ENCODE peak calls at places on chromosome 6, in seven cellular contexts. D, K, N, I, U, G and P are unnamed samples.

GRCh38 chr6:137471951-137472350 is 22.2 kb downstream of the OLIG3 start:
- DNase-seq in D (no peak), K (no peak), N (no peak), I (no peak), U (no peak), G (no peak), P (no peak)

GRCh38 chr6:33668914-33669313 is 42.6 kb downstream of the UQCC2 start:
- DNase-seq in D (peak), K (peak), N (no peak), I (peak), U (no peak), G (no peak), P (no peak)

GRCh38 chr6:153032255-153032882 is 29.9 kb upstream of the MTRF1L start:
- DNase-seq in D (no peak), K (no peak), N (peak), I (no peak), U (peak), G (no peak), P (no peak)

GRCh38 chr6:31186052-31186734 is 15.7 kb upstream of the POU5F1 start:
- DNase-seq in D (no peak), K (no peak), N (peak), I (peak), U (no peak), G (no peak), P (no peak)

GRCh38 chr6:44092312-44092884 is 34.9 kb downstream of the MRPL14 start:
- DNase-seq in D (no peak), K (no peak), N (no peak), I (no peak), U (no peak), G (no peak), P (no peak)

GRCh38 chr6:558089-558488 is 98.8 kb downstream of the HUS1B start:
- DNase-seq in D (no peak), K (no peak), N (peak), I (no peak), U (no peak), G (no peak), P (no peak)

GRCh38 chr6:41937881-41938574 is 3.6 kb downstream of the CCND3 start:
- DNase-seq in D (peak), K (peak), N (peak), I (no peak), U (no peak), G (no peak), P (no peak)

GRCh38 chr6:170090561-170090960 is 200.3 kb downstream of the DLL1 start:
- DNase-seq in D (no peak), K (peak), N (no peak), I (no peak), U (no peak), G (no peak), P (no peak)

GRCh38 chr6:126033696-126034095 is 47.4 kb downstream of the TRMT11 start:
- DNase-seq in D (no peak), K (no peak), N (peak), I (no peak), U (no peak), G (peak), P (peak)

GRCh38 chr6:5905431-5906339 is 101.0 kb downstream of the NRN1 start:
- DNase-seq in D (peak), K (no peak), N (peak), I (peak), U (no peak), G (no peak), P (no peak)

GRCh38 chr6:129671442-129672344 is 38.3 kb downstream of the ARHGAP18 start:
- DNase-seq in D (peak), K (no peak), N (peak), I (peak), U (no peak), G (no peak), P (no peak)

GRCh38 chr6:129280719-129281118 is 397.8 kb downstream of the LAMA2 start:
- DNase-seq in D (no peak), K (peak), N (peak), I (no peak), U (no peak), G (no peak), P (no peak)

GRCh38 chr6:170459451-170459850 is 93.7 kb downstream of the PSMB1 start:
- DNase-seq in D (no peak), K (no peak), N (peak), I (peak), U (no peak), G (no peak), P (no peak)

GRCh38 chr6:86943819-86944407 is 6.6 kb downstream of the HTR1E start:
- DNase-seq in D (no peak), K (no peak), N (no peak), I (no peak), U (no peak), G (no peak), P (no peak)

GRCh38 chr6:73665686-73666319 is 12.0 kb upstream of the SLC17A5 start:
- DNase-seq in D (no peak), K (no peak), N (peak), I (no peak), U (no peak), G (no peak), P (no peak)

GRCh38 chr6:97978855-97979271 is 695.8 kb upstream of the MMS22L start:
- DNase-seq in D (no peak), K (peak), N (no peak), I (no peak), U (peak), G (peak), P (no peak)

GRCh38 chr6:128882560-128882959 is 378 bp upstream of the LAMA2 start:
- DNase-seq in D (no peak), K (no peak), N (peak), I (no peak), U (no peak), G (no peak), P (no peak)

GRCh38 chr6:142387997-142388815 is 86.4 kb downstream of the ADGRG6 start:
- DNase-seq in D (no peak), K (no peak), N (peak), I (no peak), U (no peak), G (no peak), P (no peak)

GRCh38 chr6:11432713-11433450 is 104.7 kb upstream of the TMEM170B start:
- DNase-seq in D (no peak), K (no peak), N (peak), I (no peak), U (no peak), G (no peak), P (no peak)

GRCh38 chr6:122153530-122153929 is 245.9 kb upstream of the HSF2 start:
- DNase-seq in D (no peak), K (no peak), N (no peak), I (no peak), U (no peak), G (no peak), P (no peak)

GRCh38 chr6:110398778-110399177 is 16.6 kb downstream of the DDO start:
- DNase-seq in D (no peak), K (no peak), N (peak), I (no peak), U (no peak), G (no peak), P (no peak)

GRCh38 chr6:136192917-136193316 is 57.2 kb downstream of the MTFR2 start:
- DNase-seq in D (no peak), K (no peak), N (no peak), I (no peak), U (no peak), G (no peak), P (peak)

GRCh38 chr6:73699656-73700055 is 3.7 kb downstream of the CD109 start:
- DNase-seq in D (no peak), K (no peak), N (peak), I (no peak), U (no peak), G (no peak), P (no peak)

GRCh38 chr6:45326698-45327417 is 1.3 kb upstream of the RUNX2 start:
- DNase-seq in D (no peak), K (no peak), N (no peak), I (no peak), U (no peak), G (no peak), P (no peak)

GRCh38 chr6:40930555-40930954 is 108.5 kb downstream of the UNC5CL start:
- DNase-seq in D (no peak), K (no peak), N (peak), I (no peak), U (no peak), G (no peak), P (no peak)

GRCh38 chr6:50817638-50817950 is 1.1 kb upstream of the TFAP2B start:
- DNase-seq in D (no peak), K (no peak), N (no peak), I (no peak), U (no peak), G (no peak), P (no peak)

GRCh38 chr6:86937219-86938079 is at the start of gene HTR1E:
- DNase-seq in D (no peak), K (no peak), N (peak), I (no peak), U (peak), G (peak), P (peak)

GRCh38 chr6:56433119-56433518 is 185.7 kb upstream of the COL21A1 start:
- DNase-seq in D (no peak), K (no peak), N (no peak), I (no peak), U (no peak), G (no peak), P (no peak)

GRCh38 chr6:17714879-17715860 is 8.4 kb upstream of the NUP153 start:
- DNase-seq in D (no peak), K (no peak), N (peak), I (no peak), U (peak), G (no peak), P (no peak)
- TF ChIP-seq CTCF in D (no peak), K (no peak), N (no peak), I (no peak), U (no peak), G (no peak), P (no peak)

GRCh38 chr6:37783831-37784584 is 35.5 kb upstream of the ZFAND3 start:
- DNase-seq in D (no peak), K (no peak), N (peak), I (peak), U (no peak), G (peak), P (peak)
- TF ChIP-seq CTCF in D (no peak), K (no peak), N (no peak), I (no peak), U (no peak), G (no peak), P (no peak)

DNA sequence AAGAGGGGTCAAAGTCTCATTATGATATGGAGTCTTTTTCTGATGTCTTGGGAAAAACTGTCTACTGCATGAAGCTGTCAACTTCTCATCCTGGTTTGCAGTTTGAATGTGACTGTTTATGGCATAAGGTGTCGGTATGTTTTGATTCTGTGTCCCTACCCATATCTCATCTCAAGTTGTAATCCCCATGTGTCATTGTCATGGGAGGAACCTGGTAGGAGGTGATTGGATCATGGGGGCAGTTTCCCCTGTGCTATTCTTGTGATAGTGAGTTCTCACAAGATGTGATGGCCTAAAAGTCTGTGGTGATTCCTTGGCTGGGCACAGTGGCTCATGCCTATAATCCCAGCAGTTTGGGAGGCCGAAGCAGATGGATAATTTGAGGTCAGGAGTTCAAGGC is 47.6 kb downstream of the MRAP2 start:
- DNase-seq in D (no peak), K (no peak), N (no peak), I (no peak), U (no peak), G (no peak), P (no peak)
- TF ChIP-seq CTCF in D (no peak), K (no peak), N (no peak), I (no peak), U (no peak), G (no peak), P (no peak)

GRCh38 chr6:25714765-25715164 is 39.8 kb upstream of the SLC17A4 start:
- DNase-seq in D (no peak), K (no peak), N (peak), I (no peak), U (no peak), G (no peak), P (no peak)
- TF ChIP-seq CTCF in D (no peak), K (no peak), N (no peak), I (no peak), U (no peak), G (no peak), P (no peak)

GRCh38 chr6:26025894-26026832 is 61.1 kb upstream of the HFE start:
- DNase-seq in D (peak), K (peak), N (peak), I (peak), U (peak), G (peak), P (peak)
- TF ChIP-seq CTCF in D (peak), K (peak), N (peak), I (peak), U (peak), G (peak), P (peak)

DNA sequence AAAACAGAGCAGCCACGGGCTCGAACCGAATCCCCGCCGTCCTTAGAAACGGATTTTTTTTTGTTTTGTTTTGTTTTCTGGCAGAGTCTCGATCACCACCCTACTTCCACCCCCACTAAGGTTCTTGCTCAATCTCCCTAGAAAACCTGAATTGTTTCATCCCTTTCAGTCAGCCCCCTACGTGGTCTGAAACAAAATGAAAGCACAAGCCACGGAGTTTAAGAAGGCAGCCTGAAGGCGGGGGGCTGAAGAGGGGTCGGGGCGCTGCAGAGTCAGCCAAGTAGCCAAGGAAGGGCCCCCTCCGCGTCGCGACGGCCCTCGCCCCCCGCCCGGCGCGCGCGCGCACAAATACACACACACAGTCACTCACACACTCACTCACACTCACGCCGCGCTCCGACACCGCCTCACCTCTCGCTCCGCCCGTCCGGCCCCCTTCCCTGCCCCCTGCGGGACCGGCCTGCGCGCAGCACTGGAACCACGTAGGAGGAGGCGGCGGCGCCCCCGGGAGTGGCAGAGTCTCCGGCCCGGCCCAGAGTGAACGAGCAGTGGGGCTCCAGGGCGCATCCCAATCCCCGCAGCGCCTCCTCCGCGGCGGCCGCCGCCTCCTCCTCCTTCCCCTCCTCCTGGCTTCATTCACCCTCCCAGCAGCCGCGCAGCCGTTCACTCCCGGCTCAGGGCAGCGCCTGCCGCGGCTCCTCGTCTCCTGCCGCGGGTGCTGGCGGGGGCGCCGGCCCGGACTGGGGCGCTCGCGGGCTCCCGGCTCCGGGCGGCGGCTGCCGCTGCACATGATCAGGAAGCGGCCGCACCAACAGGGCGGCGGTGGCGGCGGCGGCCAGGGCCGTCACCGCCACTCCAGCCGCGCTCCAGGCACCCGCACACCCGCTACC is 1.4 kb downstream of the ATXN1 start:
- DNase-seq in D (peak), K (peak), N (peak), I (peak), U (no peak), G (peak), P (peak)
- TF ChIP-seq CTCF in D (no peak), K (no peak), N (no peak), I (peak), U (no peak), G (no peak), P (no peak)